ENCODE peak calls at places on chromosome 1, in five cellular contexts. L, A, M, R and V are unnamed samples.

GRCh38 chr1:26854953-26855352 is 8.0 kb upstream of the SFN start:
- DNase-seq in L (no peak), A (no peak), M (no peak), R (no peak), V (no peak)

GRCh38 chr1:193884848-193885558 is 698.6 kb upstream of the B3GALT2 start:
- DNase-seq in A (no peak), M (peak; percentile 31), R (no peak), L (no peak), V (no peak)

GRCh38 chr1:61482170-61482569 is 242.8 kb downstream of the TM2D1 start:
- DNase-seq in M (no peak), R (no peak), A (no peak), L (no peak), V (no peak)

GRCh38 chr1:234069760-234070159 is 165.3 kb downstream of the SLC35F3 start:
- DNase-seq in A (no peak), L (no peak), M (peak; percentile 38), R (peak; percentile 6), V (no peak)

GRCh38 chr1:164604541-164604940 is 45.6 kb downstream of the PBX1 start:
- DNase-seq in L (no peak), A (no peak), R (no peak), M (no peak), V (no peak)

GRCh38 chr1:41427022-41427942 is 57.2 kb downstream of the EDN2 start:
- DNase-seq in L (no peak), R (no peak), A (no peak), M (no peak), V (no peak)

GRCh38 chr1:57258616-57259330 is 165.1 kb downstream of the DAB1 start:
- DNase-seq in L (no peak), M (no peak), A (no peak), R (no peak), V (no peak)

GRCh38 chr1:19101244-19101643 is 108.8 kb downstream of the UBR4 start:
- DNase-seq in L (no peak), R (no peak), A (no peak), M (no peak), V (no peak)

GRCh38 chr1:42379794-42380616 is 587 bp upstream of the RIMKLA start:
- DNase-seq in L (peak; percentile 17), M (peak; percentile 77), A (peak; percentile 15), R (peak; percentile 29), V (no peak)

GRCh38 chr1:27868932-27869718 is 3.2 kb upstream of the THEMIS2 start:
- DNase-seq in M (no peak), A (no peak), R (peak; percentile 57), L (no peak), V (peak; percentile 75)
- H3K27ac ChIP-seq in M (no peak overlapping the region), A (no peak overlapping the region), R (peak overlapping the region; percentile 93), L (no peak overlapping the region), V (peak overlapping the region; percentile 51)

GRCh38 chr1:87549691-87550090 is 221.0 kb downstream of the LMO4 start:
- DNase-seq in M (no peak), A (no peak), L (no peak), R (no peak), V (no peak)

GRCh38 chr1:87556326-87556725 is 227.6 kb downstream of the LMO4 start:
- DNase-seq in R (no peak), L (no peak), M (no peak), A (no peak), V (no peak)

GRCh38 chr1:87560961-87561360 is 232.3 kb downstream of the LMO4 start:
- DNase-seq in M (no peak), A (no peak), R (no peak), L (no peak), V (no peak)

GRCh38 chr1:87560137-87560536 is 231.5 kb downstream of the LMO4 start:
- DNase-seq in M (no peak), A (no peak), L (no peak), R (no peak), V (no peak)

GRCh38 chr1:87555366-87555765 is 226.7 kb downstream of the LMO4 start:
- DNase-seq in M (no peak), A (no peak), L (no peak), R (no peak), V (no peak)
- TF ChIP-seq REST in M (no peak), A (no peak), L (no peak), R (no peak), V (no peak)

DNA sequence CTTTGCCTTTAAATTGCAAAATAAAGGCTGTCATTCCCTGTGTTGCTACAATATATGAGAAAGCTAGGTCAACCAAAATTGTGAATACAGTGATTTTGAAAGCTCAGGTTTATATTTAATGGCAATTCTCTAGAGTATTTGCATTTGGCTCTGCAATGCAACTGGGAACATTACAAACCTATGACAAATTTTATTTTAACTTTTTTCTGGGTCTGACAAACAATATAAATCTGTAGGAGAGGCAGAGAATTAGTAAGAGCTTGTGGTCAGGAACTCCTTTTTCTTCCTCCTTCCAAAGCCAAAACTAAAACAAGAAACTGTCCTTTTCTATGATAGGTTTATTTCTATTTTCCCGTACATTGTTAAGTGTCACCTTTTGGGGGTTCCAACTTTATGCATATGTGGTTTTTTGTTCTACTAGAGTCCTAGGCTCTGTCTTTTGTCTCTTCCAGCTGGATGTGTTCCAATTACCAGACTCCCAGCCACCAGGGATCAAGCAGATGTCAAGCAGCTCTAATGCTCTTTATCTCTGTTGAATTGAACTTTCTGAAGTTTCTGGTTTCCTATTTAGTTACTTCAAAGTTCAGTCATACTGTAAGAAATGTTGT is 106.9 kb downstream of the ASH1L start:
- DNase-seq in R (no peak), A (no peak), L (no peak), M (no peak), V (no peak)
- H3K27ac ChIP-seq in R (no peak overlapping the region), A (no peak overlapping the region), L (no peak overlapping the region), M (no peak overlapping the region), V (no peak overlapping the region)

GRCh38 chr1:91863498-91863897 is 22.5 kb downstream of the TGFBR3 start:
- DNase-seq in R (no peak), L (no peak), A (no peak), M (no peak), V (no peak)
- TF ChIP-seq REST in R (no peak), L (no peak), A (no peak), M (no peak), V (no peak)

DNA sequence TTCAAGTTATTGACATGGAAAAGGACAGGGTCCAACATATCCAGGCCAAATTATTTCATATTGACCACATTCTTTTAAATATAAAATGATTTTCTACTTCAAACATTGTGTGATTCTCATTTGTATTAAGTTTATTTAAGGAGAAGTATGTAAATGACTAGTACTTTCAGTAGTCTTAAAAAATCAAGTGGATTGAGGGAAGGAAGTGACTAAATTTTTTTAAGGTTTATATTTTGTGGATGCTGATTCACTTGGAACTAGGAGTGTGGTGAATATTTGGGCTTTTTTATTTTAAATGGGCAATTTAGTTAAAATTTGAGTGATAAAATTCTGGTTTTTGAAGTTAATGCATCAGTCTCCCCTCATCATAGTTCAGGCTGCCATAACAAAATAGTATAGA is 10.1 kb downstream of the PRRC2C start:
- DNase-seq in R (no peak), M (no peak), A (no peak), L (no peak), V (no peak)
- H3K27ac ChIP-seq in R (no peak overlapping the region), M (no peak overlapping the region), A (no peak overlapping the region), L (no peak overlapping the region), V (no peak overlapping the region)

GRCh38 chr1:228884196-228884595 is 148.9 kb downstream of the RHOU start:
- DNase-seq in M (no peak), A (no peak), R (no peak), L (no peak), V (no peak)

GRCh38 chr1:228883535-228883934 is 148.3 kb downstream of the RHOU start:
- DNase-seq in R (no peak), A (no peak), L (no peak), M (no peak), V (no peak)

GRCh38 chr1:228884615-228885566 is 149.6 kb downstream of the RHOU start:
- DNase-seq in A (peak; percentile 85), L (no peak), R (no peak), M (no peak), V (no peak)

GRCh38 chr1:228882041-228882784 is 146.9 kb downstream of the RHOU start:
- DNase-seq in R (no peak), M (no peak), A (no peak), L (no peak), V (no peak)

GRCh38 chr1:228882785-228883450 is 147.6 kb downstream of the RHOU start:
- DNase-seq in A (no peak), L (no peak), R (no peak), M (no peak), V (no peak)
- TF ChIP-seq REST in A (no peak), L (no peak), R (no peak), M (no peak), V (no peak)

GRCh38 chr1:116954450-116954849 is 44.7 kb downstream of the PTGFRN start:
- DNase-seq in A (no peak), M (no peak), L (no peak), R (no peak), V (no peak)
- H3K27ac ChIP-seq in A (no peak overlapping the region), M (no peak overlapping the region), L (no peak overlapping the region), R (no peak overlapping the region), V (no peak overlapping the region)

DNA sequence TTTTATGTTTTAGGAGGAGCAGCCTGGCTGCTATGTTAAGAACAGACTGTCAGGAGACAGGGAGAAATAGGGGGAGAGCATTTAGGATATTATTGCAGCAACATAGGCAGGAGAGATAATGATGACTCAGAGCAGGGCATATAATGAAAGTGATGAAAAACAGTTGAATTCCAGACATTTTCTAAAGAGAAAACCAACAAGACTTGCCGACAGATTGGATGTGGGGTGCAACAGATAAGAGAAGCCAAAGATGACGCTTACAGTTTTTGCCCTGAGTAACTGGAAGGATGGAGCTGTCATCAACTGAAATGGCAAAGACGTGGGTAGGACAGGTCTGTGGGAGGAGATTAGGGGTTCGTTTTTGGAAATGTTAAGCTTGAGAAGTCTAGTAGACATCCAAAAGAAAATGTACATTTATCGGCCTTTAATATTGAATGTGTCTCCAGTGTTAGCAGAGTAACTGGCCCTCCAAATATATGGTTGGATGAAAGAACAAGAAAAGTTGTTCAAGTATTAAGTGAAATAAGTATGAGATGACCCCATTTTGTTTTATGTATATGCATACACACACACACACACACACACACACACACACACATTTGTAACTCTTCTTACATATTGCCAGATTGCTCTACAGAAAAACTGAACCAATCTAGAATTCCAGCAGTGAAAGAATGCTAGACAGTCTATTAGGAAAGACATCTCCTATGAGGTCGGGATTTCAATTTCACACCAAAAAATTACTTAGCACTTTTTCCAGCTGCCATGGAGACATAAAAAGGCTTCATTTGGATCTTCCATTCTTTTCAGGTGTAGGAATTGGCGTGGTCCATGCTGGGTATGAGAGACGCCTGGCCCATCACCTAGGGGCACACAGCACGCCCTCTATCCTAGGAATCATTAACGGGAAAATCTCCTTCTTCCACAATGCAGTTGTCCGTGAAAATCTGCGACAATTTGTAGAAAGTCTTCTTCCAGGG is 17.2 kb downstream of the DNAJC16 start:
- DNase-seq in M (no peak), A (no peak), L (no peak), R (peak; percentile 97), V (no peak)
- TF ChIP-seq REST in M (no peak), A (no peak), L (no peak), R (no peak), V (no peak)

GRCh38 chr1:24086466-24086865 is 25.5 kb downstream of the MYOM3 start:
- DNase-seq in R (no peak), A (no peak), L (no peak), M (no peak), V (no peak)

GRCh38 chr1:24084050-24084449 is 27.9 kb downstream of the MYOM3 start:
- DNase-seq in M (no peak), R (no peak), L (no peak), A (no peak), V (no peak)

GRCh38 chr1:24085546-24085945 is 26.4 kb downstream of the MYOM3 start:
- DNase-seq in L (no peak), M (no peak), R (no peak), A (no peak), V (no peak)

GRCh38 chr1:24082372-24082771 is 29.6 kb downstream of the MYOM3 start:
- DNase-seq in R (no peak), M (no peak), A (no peak), L (no peak), V (no peak)

GRCh38 chr1:24085007-24085406 is 26.9 kb downstream of the MYOM3 start:
- DNase-seq in L (no peak), A (no peak), M (no peak), R (no peak), V (no peak)
- H3K27ac ChIP-seq in L (no peak overlapping the region), A (no peak overlapping the region), M (no peak overlapping the region), R (no peak overlapping the region), V (no peak overlapping the region)